ENCODE peak calls at places on chromosomes 3 and 15, in four cellular contexts. D, J, C and Y are unnamed samples.

GRCh38 chr15:51536965-51537574 is 85.5 kb downstream of the DMXL2 start:
- DNase-seq in J (no peak), C (no peak), D (no peak), Y (no peak)

GRCh38 chr3:58383476-58383875 is 50.2 kb downstream of the PDHB start:
- DNase-seq in D (no peak), J (no peak), C (no peak), Y (no peak)

GRCh38 chr15:43218908-43219706 is 1.7 kb downstream of the EPB42 start:
- DNase-seq in J (no peak), C (no peak), D (no peak), Y (no peak)

GRCh38 chr3:142647856-142648255 is 51.7 kb downstream of the PLS1 start:
- DNase-seq in J (no peak), D (no peak), C (no peak), Y (no peak)

GRCh38 chr3:10981961-10982360 is 10.6 kb upstream of the SLC6A1 start:
- DNase-seq in D (no peak), J (no peak), C (no peak), Y (no peak)

GRCh38 chr3:38325256-38325655 is 21.3 kb upstream of the XYLB start:
- DNase-seq in J (no peak), D (no peak), C (no peak), Y (no peak)

GRCh38 chr15:40872791-40873526 is 1.1 kb downstream of the RHOV start:
- DNase-seq in C (no peak), J (no peak), D (no peak), Y (no peak)

GRCh38 chr3:155585384-155585783 is 159.5 kb downstream of the PLCH1 start:
- DNase-seq in J (no peak), D (no peak), C (no peak), Y (no peak)

GRCh38 chr3:141066593-141066860 is 15.4 kb downstream of the SPSB4 start:
- DNase-seq in D (no peak), J (no peak), C (no peak), Y (no peak)

GRCh38 chr3:147411235-147411607 is 2.1 kb downstream of the ZIC1 start:
- DNase-seq in D (no peak), J (no peak), C (no peak), Y (no peak)

GRCh38 chr3:19972056-19972455 is 25.2 kb downstream of the RAB5A start:
- DNase-seq in D (no peak), C (no peak), J (no peak), Y (no peak)

GRCh38 chr3:53718462-53718861 is 127.8 kb downstream of the CHDH start:
- DNase-seq in C (no peak), J (no peak), D (no peak), Y (no peak)

GRCh38 chr3:153903430-153903829 is 217.8 kb upstream of the ARHGEF26 start:
- DNase-seq in J (no peak), D (no peak), C (no peak), Y (no peak)

GRCh38 chr3:128091586-128091985 is 32.0 kb downstream of the RUVBL1 start:
- DNase-seq in D (no peak), J (no peak), C (no peak), Y (no peak)

GRCh38 chr3:48402281-48402732 is 27.6 kb downstream of the PLXNB1 start:
- DNase-seq in C (peak), D (no peak), J (peak), Y (no peak)
- H3K27ac ChIP-seq in C (peak), D (peak), J (no peak), Y (peak)

GRCh38 chr3:122973893-122974615 is 53.5 kb downstream of the SEMA5B start:
- DNase-seq in J (no peak), D (no peak), C (no peak), Y (no peak)
- H3K27ac ChIP-seq in J (no peak), D (no peak), C (no peak), Y (no peak)

DNA sequence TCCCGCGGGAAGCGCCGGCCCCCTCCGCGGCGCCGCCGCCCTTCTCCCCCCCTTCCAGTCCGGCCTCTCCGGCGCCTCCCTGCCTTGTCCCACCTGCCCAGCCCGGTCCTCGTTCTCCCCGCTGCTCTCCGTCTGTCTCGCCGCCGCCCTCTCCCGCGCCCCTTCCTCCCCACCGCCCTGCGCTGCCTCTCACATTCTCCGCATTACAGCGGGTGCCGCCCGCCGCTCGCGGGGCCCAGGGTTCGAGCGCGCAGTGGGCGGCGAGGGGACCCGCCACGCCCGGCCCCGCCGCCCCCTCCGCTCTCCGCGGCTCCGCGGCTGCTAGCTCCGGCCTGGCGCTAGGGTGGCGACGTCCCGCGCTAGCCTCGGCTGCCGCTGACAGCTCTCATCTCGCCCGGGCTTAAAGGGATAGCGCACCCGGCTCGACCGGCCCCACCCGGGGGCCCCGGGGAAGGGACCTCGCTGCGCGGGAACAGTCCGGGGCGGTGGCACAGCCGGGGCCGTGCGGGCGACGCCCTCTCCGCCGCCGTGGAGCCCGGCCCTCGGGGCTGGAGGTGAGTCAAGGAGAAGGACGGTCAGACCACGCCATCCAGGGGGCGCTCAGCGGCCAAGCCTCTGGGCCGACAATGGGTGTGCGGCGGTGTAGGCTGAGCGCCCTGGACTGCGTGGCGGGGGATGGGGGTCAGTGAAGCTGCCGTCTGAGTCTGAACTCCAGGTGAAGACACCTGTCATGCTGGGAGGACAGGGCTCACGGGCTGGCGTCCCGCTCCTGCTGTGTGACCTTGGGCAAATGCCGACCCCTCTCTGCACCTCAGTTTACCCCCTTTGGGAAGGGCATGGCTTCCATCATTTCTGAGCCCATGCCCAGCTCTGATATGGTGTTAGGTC is 187.4 kb upstream of the LINGO1 start:
- DNase-seq in C (no peak), J (no peak), D (no peak), Y (peak)
- H3K27ac ChIP-seq in C (no peak), J (no peak), D (no peak), Y (no peak)

GRCh38 chr3:12979151-12979946 is 93.9 kb downstream of the IQSEC1 start:
- DNase-seq in D (no peak), J (no peak), C (no peak), Y (no peak)
- H3K27ac ChIP-seq in D (no peak), J (no peak), C (no peak), Y (no peak)

DNA sequence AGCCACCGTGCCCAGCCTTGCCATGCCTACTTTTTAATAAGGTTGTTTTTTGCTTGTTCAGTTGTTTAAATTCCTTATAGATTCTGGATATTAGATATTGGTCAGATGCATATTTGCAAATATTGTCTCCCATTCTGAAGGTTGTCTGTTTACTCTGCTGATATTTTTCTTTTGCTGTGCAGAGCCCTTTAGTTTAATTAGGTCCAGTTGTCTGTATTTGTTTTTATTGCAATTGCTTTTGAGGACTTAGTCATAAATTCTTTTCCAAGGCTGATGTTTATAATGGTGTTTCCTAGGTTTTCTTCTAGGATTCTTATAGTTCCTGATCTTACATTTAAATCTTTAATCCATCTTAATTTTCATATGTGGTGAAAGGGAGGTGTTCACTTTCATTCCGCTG is 77.3 kb downstream of the PTPRG start:
- DNase-seq in C (no peak), D (no peak), J (no peak), Y (no peak)
- H3K27ac ChIP-seq in C (no peak), D (no peak), J (no peak), Y (no peak)